ENCODE peak calls at places on chromosomes 2 and 18, in ten cellular contexts. One of them, this sample, is unnamed.
A peak's percentile ranks its signal among the peaks of the same experiment; 100 is the strongest.

GRCh38 chr18:79779021-79779699 is 18.6 kb upstream of the KCNG2 start:
- DNase-seq in fibroblast of lung: no peak
- DNase-seq in transverse colon: no peak
- DNase-seq in right atrium auricular region: no peak
- DNase-seq in esophagus squamous epithelium: no peak
- DNase-seq in cardiac muscle cell: no peak
- DNase-seq in PC-9: no peak
- DNase-seq in A549: no peak
- DNase-seq in pancreas: no peak
- DNase-seq in astrocyte: no peak
- DNase-seq in this sample: no peak

GRCh38 chr18:60950634-60951033 is 382.6 kb upstream of the CDH20 start:
- DNase-seq in PC-9: no peak
- DNase-seq in fibroblast of lung: no peak
- DNase-seq in right atrium auricular region: no peak
- DNase-seq in transverse colon: no peak
- DNase-seq in astrocyte: no peak
- DNase-seq in pancreas: no peak
- DNase-seq in esophagus squamous epithelium: no peak
- DNase-seq in cardiac muscle cell: no peak
- DNase-seq in A549: no peak
- DNase-seq in this sample: no peak

GRCh38 chr2:175605599-175605988 is 396.5 kb downstream of the LNPK start:
- DNase-seq in astrocyte: no peak
- DNase-seq in A549: no peak
- DNase-seq in fibroblast of lung: no peak
- DNase-seq in transverse colon: no peak
- DNase-seq in pancreas: no peak
- DNase-seq in right atrium auricular region: no peak
- DNase-seq in cardiac muscle cell: no peak
- DNase-seq in esophagus squamous epithelium: no peak
- DNase-seq in PC-9: no peak
- DNase-seq in this sample: no peak

GRCh38 chr2:162063899-162064298 is 10.1 kb downstream of the DPP4 start:
- DNase-seq in PC-9: no peak
- DNase-seq in esophagus squamous epithelium: no peak
- DNase-seq in A549: no peak
- DNase-seq in astrocyte: no peak
- DNase-seq in pancreas: no peak
- DNase-seq in cardiac muscle cell: no peak
- DNase-seq in fibroblast of lung: no peak
- DNase-seq in transverse colon: no peak
- DNase-seq in right atrium auricular region: no peak
- DNase-seq in this sample: no peak

GRCh38 chr2:62663443-62663842 is 42.1 kb upstream of the EHBP1 start:
- DNase-seq in fibroblast of lung: peak; percentile 97
- DNase-seq in astrocyte: peak; percentile 88
- DNase-seq in esophagus squamous epithelium: no peak
- DNase-seq in A549: no peak
- DNase-seq in pancreas: no peak
- DNase-seq in transverse colon: no peak
- DNase-seq in cardiac muscle cell: peak; percentile 83
- DNase-seq in right atrium auricular region: no peak
- DNase-seq in PC-9: no peak
- DNase-seq in this sample: no peak

GRCh38 chr18:1513519-1513918 is 608.8 kb downstream of the ADCYAP1 start:
- DNase-seq in esophagus squamous epithelium: no peak
- DNase-seq in pancreas: no peak
- DNase-seq in cardiac muscle cell: peak; percentile 1
- DNase-seq in A549: no peak
- DNase-seq in PC-9: no peak
- DNase-seq in right atrium auricular region: no peak
- DNase-seq in transverse colon: no peak
- DNase-seq in fibroblast of lung: no peak
- DNase-seq in astrocyte: no peak
- DNase-seq in this sample: no peak

GRCh38 chr2:41709702-41710599 is 337.9 kb upstream of the PKDCC start:
- DNase-seq in right atrium auricular region: no peak
- DNase-seq in astrocyte: no peak
- DNase-seq in pancreas: no peak
- DNase-seq in cardiac muscle cell: no peak
- DNase-seq in transverse colon: no peak
- DNase-seq in esophagus squamous epithelium: no peak
- DNase-seq in PC-9: no peak
- DNase-seq in A549: no peak
- DNase-seq in fibroblast of lung: no peak
- DNase-seq in this sample: no peak

GRCh38 chr2:99340669-99341236 is 3.6 kb downstream of the EIF5B start:
- DNase-seq in PC-9: no peak
- DNase-seq in cardiac muscle cell: no peak
- DNase-seq in astrocyte: no peak
- DNase-seq in fibroblast of lung: no peak
- DNase-seq in transverse colon: no peak
- DNase-seq in pancreas: no peak
- DNase-seq in A549: peak; percentile 17
- DNase-seq in right atrium auricular region: no peak
- DNase-seq in esophagus squamous epithelium: no peak
- DNase-seq in this sample: no peak

GRCh38 chr2:144358531-144358930 is 161.4 kb downstream of the ZEB2 start:
- DNase-seq in transverse colon: no peak
- DNase-seq in fibroblast of lung: no peak
- DNase-seq in pancreas: no peak
- DNase-seq in right atrium auricular region: no peak
- DNase-seq in A549: no peak
- DNase-seq in astrocyte: no peak
- DNase-seq in cardiac muscle cell: no peak
- DNase-seq in PC-9: no peak
- DNase-seq in esophagus squamous epithelium: no peak
- DNase-seq in this sample: no peak
- H3K27ac ChIP-seq in transverse colon: peak overlapping the region; percentile 26
- H3K27ac ChIP-seq in fibroblast of lung: peak overlapping the region; percentile 75
- H3K27ac ChIP-seq in pancreas: no peak overlapping the region
- H3K27ac ChIP-seq in right atrium auricular region: peak overlapping the region; percentile 28
- H3K27ac ChIP-seq in A549: peak overlapping the region; percentile 66
- H3K27ac ChIP-seq in astrocyte: peak overlapping the region; percentile 97
- H3K27ac ChIP-seq in cardiac muscle cell: no peak overlapping the region
- H3K27ac ChIP-seq in PC-9: peak overlapping the region; percentile 63
- H3K27ac ChIP-seq in esophagus squamous epithelium: peak overlapping the region; percentile 5
- H3K27ac ChIP-seq in this sample: peak overlapping the region; percentile 25

GRCh38 chr18:33356735-33357134 is 83.8 kb downstream of the CCDC178 start:
- DNase-seq in astrocyte: no peak
- DNase-seq in PC-9: no peak
- DNase-seq in pancreas: no peak
- DNase-seq in A549: no peak
- DNase-seq in cardiac muscle cell: no peak
- DNase-seq in transverse colon: no peak
- DNase-seq in fibroblast of lung: no peak
- DNase-seq in right atrium auricular region: no peak
- DNase-seq in esophagus squamous epithelium: no peak
- DNase-seq in this sample: no peak

GRCh38 chr18:33355263-33355662 is 85.3 kb downstream of the CCDC178 start:
- DNase-seq in astrocyte: no peak
- DNase-seq in PC-9: no peak
- DNase-seq in A549: no peak
- DNase-seq in cardiac muscle cell: no peak
- DNase-seq in right atrium auricular region: no peak
- DNase-seq in fibroblast of lung: no peak
- DNase-seq in esophagus squamous epithelium: no peak
- DNase-seq in pancreas: no peak
- DNase-seq in transverse colon: no peak
- DNase-seq in this sample: no peak

DNA sequence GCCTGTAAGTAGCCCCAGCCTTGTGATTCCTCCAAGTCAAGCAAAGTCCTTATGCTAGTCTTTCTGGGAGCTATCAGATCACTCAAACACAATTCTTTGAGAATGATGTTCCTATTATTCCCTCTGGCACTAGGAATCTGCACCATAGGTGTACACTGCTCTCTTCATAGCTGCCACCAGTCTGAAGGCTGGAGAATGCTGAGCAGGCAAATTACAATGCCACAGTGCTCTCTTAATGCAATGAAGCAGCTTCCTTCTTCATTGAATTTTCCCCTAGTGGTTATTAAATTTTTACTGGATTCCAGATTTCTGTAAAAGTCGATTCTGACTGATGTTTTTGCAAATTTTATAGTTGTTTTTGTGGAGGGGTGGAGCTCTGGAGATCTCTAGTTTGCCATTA is 84.8 kb downstream of the CCDC178 start:
- DNase-seq in PC-9: no peak
- DNase-seq in pancreas: no peak
- DNase-seq in cardiac muscle cell: no peak
- DNase-seq in transverse colon: no peak
- DNase-seq in fibroblast of lung: no peak
- DNase-seq in A549: no peak
- DNase-seq in esophagus squamous epithelium: no peak
- DNase-seq in right atrium auricular region: no peak
- DNase-seq in astrocyte: no peak
- DNase-seq in this sample: no peak
- TF ChIP-seq CTCF in PC-9: no peak
- TF ChIP-seq CTCF in pancreas: no peak
- TF ChIP-seq CTCF in cardiac muscle cell: no peak
- TF ChIP-seq CTCF in transverse colon: no peak
- TF ChIP-seq CTCF in fibroblast of lung: no peak
- TF ChIP-seq CTCF in A549: no peak
- TF ChIP-seq CTCF in esophagus squamous epithelium: no peak
- TF ChIP-seq CTCF in right atrium auricular region: no peak
- TF ChIP-seq CTCF in astrocyte: no peak
- TF ChIP-seq CTCF in this sample: no peak

GRCh38 chr2:20933692-20934091 is 110.2 kb downstream of the APOB start:
- DNase-seq in pancreas: no peak
- DNase-seq in PC-9: no peak
- DNase-seq in cardiac muscle cell: no peak
- DNase-seq in transverse colon: no peak
- DNase-seq in A549: no peak
- DNase-seq in fibroblast of lung: no peak
- DNase-seq in esophagus squamous epithelium: no peak
- DNase-seq in astrocyte: no peak
- DNase-seq in right atrium auricular region: no peak
- DNase-seq in this sample: no peak

GRCh38 chr2:20931346-20931745 is 108.4 kb upstream of the LDAH start:
- DNase-seq in PC-9: no peak
- DNase-seq in transverse colon: no peak
- DNase-seq in A549: no peak
- DNase-seq in cardiac muscle cell: no peak
- DNase-seq in pancreas: no peak
- DNase-seq in esophagus squamous epithelium: no peak
- DNase-seq in astrocyte: no peak
- DNase-seq in fibroblast of lung: no peak
- DNase-seq in right atrium auricular region: no peak
- DNase-seq in this sample: no peak

GRCh38 chr2:20930928-20931327 is 108.0 kb upstream of the LDAH start:
- DNase-seq in A549: no peak
- DNase-seq in right atrium auricular region: no peak
- DNase-seq in fibroblast of lung: no peak
- DNase-seq in esophagus squamous epithelium: no peak
- DNase-seq in pancreas: no peak
- DNase-seq in cardiac muscle cell: peak; percentile 15
- DNase-seq in PC-9: no peak
- DNase-seq in transverse colon: no peak
- DNase-seq in astrocyte: peak; percentile 73
- DNase-seq in this sample: no peak

GRCh38 chr2:20935168-20935567 is 108.7 kb downstream of the APOB start:
- DNase-seq in right atrium auricular region: no peak
- DNase-seq in esophagus squamous epithelium: no peak
- DNase-seq in astrocyte: no peak
- DNase-seq in fibroblast of lung: no peak
- DNase-seq in A549: no peak
- DNase-seq in pancreas: no peak
- DNase-seq in PC-9: no peak
- DNase-seq in transverse colon: no peak
- DNase-seq in cardiac muscle cell: no peak
- DNase-seq in this sample: no peak

DNA sequence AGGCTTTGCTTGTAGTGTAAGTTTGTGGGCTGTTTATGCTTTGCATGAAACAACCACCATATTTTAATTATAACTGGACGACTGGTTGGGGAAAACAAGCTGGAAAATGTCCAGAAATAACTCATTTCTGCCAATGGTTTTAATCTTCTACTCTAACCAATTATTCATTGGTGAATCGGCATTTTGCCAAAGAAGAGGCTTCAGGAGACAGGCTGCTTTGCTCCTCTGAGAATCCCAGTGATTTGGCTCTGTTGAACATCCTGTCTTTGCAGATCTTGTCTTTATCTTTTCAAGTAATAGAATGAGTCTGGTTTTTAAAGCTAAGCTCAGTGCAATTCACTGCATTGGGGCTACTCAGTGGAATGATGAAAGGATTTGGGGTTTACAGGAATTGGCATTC is 109.6 kb downstream of the APOB start:
- DNase-seq in A549: no peak
- DNase-seq in PC-9: no peak
- DNase-seq in transverse colon: no peak
- DNase-seq in esophagus squamous epithelium: no peak
- DNase-seq in pancreas: no peak
- DNase-seq in astrocyte: no peak
- DNase-seq in cardiac muscle cell: no peak
- DNase-seq in fibroblast of lung: no peak
- DNase-seq in right atrium auricular region: no peak
- DNase-seq in this sample: no peak
- H3K4me1 ChIP-seq in A549: no peaks in the 10 kb centered on the region
- H3K4me1 ChIP-seq in PC-9: no peaks in the 10 kb centered on the region
- H3K4me1 ChIP-seq in transverse colon: no peaks in the 10 kb centered on the region
- H3K4me1 ChIP-seq in esophagus squamous epithelium: no peaks in the 10 kb centered on the region
- H3K4me1 ChIP-seq in pancreas: no peaks in the 10 kb centered on the region
- H3K4me1 ChIP-seq in astrocyte: peaks cover 5% of the 10 kb centered on the region
- H3K4me1 ChIP-seq in cardiac muscle cell: no peaks in the 10 kb centered on the region
- H3K4me1 ChIP-seq in fibroblast of lung: no peaks in the 10 kb centered on the region
- H3K4me1 ChIP-seq in right atrium auricular region: no peaks in the 10 kb centered on the region
- H3K4me1 ChIP-seq in this sample: no peaks in the 10 kb centered on the region

GRCh38 chr2:17538844-17539554 is 1.5 kb upstream of the VSNL1 start:
- DNase-seq in PC-9: peak; percentile 59
- DNase-seq in A549: peak; percentile 39
- DNase-seq in pancreas: peak; percentile 71
- DNase-seq in transverse colon: peak; percentile 80
- DNase-seq in cardiac muscle cell: peak; percentile 66
- DNase-seq in astrocyte: peak; percentile 60
- DNase-seq in esophagus squamous epithelium: no peak
- DNase-seq in right atrium auricular region: peak; percentile 62
- DNase-seq in fibroblast of lung: peak; percentile 78
- DNase-seq in this sample: peak; percentile 70

GRCh38 chr2:17539596-17539992 is 902 bp upstream of the VSNL1 start:
- DNase-seq in A549: no peak
- DNase-seq in PC-9: no peak
- DNase-seq in fibroblast of lung: peak; percentile 58
- DNase-seq in esophagus squamous epithelium: no peak
- DNase-seq in transverse colon: peak; percentile 63
- DNase-seq in astrocyte: peak; percentile 70
- DNase-seq in cardiac muscle cell: peak; percentile 33
- DNase-seq in pancreas: peak; percentile 38
- DNase-seq in right atrium auricular region: no peak
- DNase-seq in this sample: peak; percentile 20

GRCh38 chr2:17536416-17536815 is 4.1 kb upstream of the VSNL1 start:
- DNase-seq in PC-9: no peak
- DNase-seq in astrocyte: peak; percentile 45
- DNase-seq in transverse colon: no peak
- DNase-seq in pancreas: no peak
- DNase-seq in cardiac muscle cell: no peak
- DNase-seq in fibroblast of lung: no peak
- DNase-seq in right atrium auricular region: no peak
- DNase-seq in esophagus squamous epithelium: no peak
- DNase-seq in A549: no peak
- DNase-seq in this sample: no peak

GRCh38 chr2:17539993-17540812 is at the start of gene VSNL1:
- DNase-seq in transverse colon: peak; percentile 86
- DNase-seq in right atrium auricular region: peak; percentile 66
- DNase-seq in esophagus squamous epithelium: no peak
- DNase-seq in cardiac muscle cell: peak; percentile 85
- DNase-seq in pancreas: peak; percentile 86
- DNase-seq in fibroblast of lung: peak; percentile 94
- DNase-seq in PC-9: peak; percentile 57
- DNase-seq in A549: peak; percentile 47
- DNase-seq in astrocyte: peak; percentile 87
- DNase-seq in this sample: peak; percentile 73

GRCh38 chr2:17538022-17538843 is 2.3 kb upstream of the VSNL1 start:
- DNase-seq in esophagus squamous epithelium: no peak
- DNase-seq in fibroblast of lung: peak; percentile 65
- DNase-seq in right atrium auricular region: no peak
- DNase-seq in pancreas: no peak
- DNase-seq in PC-9: no peak
- DNase-seq in astrocyte: peak; percentile 47
- DNase-seq in cardiac muscle cell: peak; percentile 30
- DNase-seq in transverse colon: peak; percentile 30
- DNase-seq in A549: peak; percentile 20
- DNase-seq in this sample: no peak
- H3K27ac ChIP-seq in esophagus squamous epithelium: peak overlapping the region; percentile 88
- H3K27ac ChIP-seq in fibroblast of lung: peak overlapping the region; percentile 62
- H3K27ac ChIP-seq in right atrium auricular region: peak overlapping the region; percentile 75
- H3K27ac ChIP-seq in pancreas: no peak overlapping the region
- H3K27ac ChIP-seq in PC-9: peak overlapping the region; percentile 2
- H3K27ac ChIP-seq in astrocyte: peak overlapping the region; percentile 83
- H3K27ac ChIP-seq in cardiac muscle cell: no peak overlapping the region
- H3K27ac ChIP-seq in transverse colon: peak overlapping the region; percentile 87
- H3K27ac ChIP-seq in A549: no peak overlapping the region
- H3K27ac ChIP-seq in this sample: peak overlapping the region; percentile 91

This sample was measured in left ventricle myocardium inferior.